ENCODE peak calls at places on chromosomes 3 and 15, in four cellular contexts. A, Z, L and H are unnamed samples.

GRCh38 chr3:137121704-137122314 is 164.0 kb downstream of the IL20RB start:
- DNase-seq in A (peak), Z (no peak), L (peak), H (no peak)

GRCh38 chr15:64455951-64456350 is 4.4 kb upstream of the ZNF609 start:
- DNase-seq in A (no peak), Z (no peak), L (no peak), H (no peak)

GRCh38 chr3:64398431-64398830 is 173.2 kb upstream of the PRICKLE2 start:
- DNase-seq in A (no peak), Z (no peak), L (no peak), H (no peak)

GRCh38 chr3:188284455-188285212 is 130.7 kb downstream of the LPP start:
- DNase-seq in A (peak), Z (no peak), L (no peak), H (no peak)

GRCh38 chr15:49467782-49468181 is 44.7 kb downstream of the FGF7 start:
- DNase-seq in A (no peak), Z (no peak), L (no peak), H (no peak)

GRCh38 chr3:123728014-123728413 is 143.2 kb upstream of the HACD2 start:
- DNase-seq in A (no peak), Z (no peak), L (no peak), H (no peak)

GRCh38 chr3:16136042-16136441 is 38.4 kb upstream of the GALNT15 start:
- DNase-seq in A (no peak), Z (no peak), L (no peak), H (no peak)

GRCh38 chr3:172142074-172143059 is 103.0 kb downstream of the FNDC3B start:
- DNase-seq in A (peak), Z (no peak), L (no peak), H (peak)

GRCh38 chr15:73165844-73166243 is 113.6 kb downstream of the NEO1 start:
- DNase-seq in A (no peak), Z (no peak), L (no peak), H (no peak)

GRCh38 chr15:62497356-62497755 is 332.3 kb upstream of the C2CD4B start:
- DNase-seq in A (no peak), Z (no peak), L (no peak), H (no peak)

GRCh38 chr3:43726511-43726910 is 35.8 kb downstream of the ABHD5 start:
- DNase-seq in A (no peak), Z (no peak), L (no peak), H (no peak)

GRCh38 chr3:38835939-38836338 is 19.9 kb upstream of the SCN10A start:
- DNase-seq in A (no peak), Z (no peak), L (no peak), H (no peak)
- H3K4me3 ChIP-seq in A (no peak), Z (no peak), L (no peak), H (no peak)

DNA sequence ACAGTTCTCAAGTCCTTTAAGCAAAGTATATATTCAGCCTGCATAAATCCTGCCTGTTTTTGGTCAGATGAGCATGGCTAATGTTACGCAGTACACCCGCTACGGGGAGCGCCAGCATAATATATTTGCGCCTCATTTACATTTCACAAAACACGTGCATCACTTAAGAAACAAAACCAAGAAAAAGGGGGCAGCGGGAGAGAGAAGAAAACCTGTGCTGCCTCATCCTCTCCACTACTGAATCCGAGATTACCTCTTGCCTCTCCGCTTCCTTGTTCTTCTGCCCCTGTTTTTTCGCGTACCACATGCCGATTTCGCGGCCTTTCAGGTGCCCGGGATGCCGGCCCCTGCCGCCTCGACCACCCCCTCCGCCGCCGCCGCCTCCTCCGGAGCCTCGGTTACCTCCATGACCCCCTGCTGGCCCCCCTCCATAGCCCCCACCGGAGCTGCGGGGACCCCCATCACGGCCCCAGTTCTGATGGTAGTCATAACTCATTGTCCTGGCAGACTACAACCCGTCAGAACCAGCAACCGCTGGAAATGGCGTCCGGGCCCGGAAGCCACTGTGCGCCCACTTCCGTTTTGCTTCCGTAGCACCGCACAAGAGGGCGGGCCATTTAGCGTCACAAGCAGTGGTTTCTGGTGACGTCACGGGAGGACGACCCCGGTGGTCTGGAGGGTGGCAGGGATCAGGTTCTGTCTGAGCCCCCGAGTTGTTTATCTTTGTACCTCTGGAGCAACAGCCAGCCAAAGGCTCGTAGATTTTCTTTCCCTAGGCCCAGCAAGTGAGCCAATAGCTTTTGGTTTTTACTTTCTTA is at the start of gene DHX36:
- DNase-seq in A (peak), Z (peak), L (peak), H (peak)
- TF ChIP-seq CTCF in A (no peak), Z (no peak), L (no peak), H (no peak)

GRCh38 chr3:20060924-20061323 is 20.7 kb downstream of the KAT2B start:
- DNase-seq in A (no peak), Z (no peak), L (no peak), H (peak)

GRCh38 chr3:20055020-20055775 is 15.0 kb downstream of the KAT2B start:
- DNase-seq in A (peak), Z (no peak), L (peak), H (no peak)

GRCh38 chr3:20057612-20058180 is 17.4 kb downstream of the KAT2B start:
- DNase-seq in A (no peak), Z (no peak), L (no peak), H (no peak)

GRCh38 chr3:20054549-20054987 is 14.3 kb downstream of the KAT2B start:
- DNase-seq in A (peak), Z (peak), L (no peak), H (peak)

DNA sequence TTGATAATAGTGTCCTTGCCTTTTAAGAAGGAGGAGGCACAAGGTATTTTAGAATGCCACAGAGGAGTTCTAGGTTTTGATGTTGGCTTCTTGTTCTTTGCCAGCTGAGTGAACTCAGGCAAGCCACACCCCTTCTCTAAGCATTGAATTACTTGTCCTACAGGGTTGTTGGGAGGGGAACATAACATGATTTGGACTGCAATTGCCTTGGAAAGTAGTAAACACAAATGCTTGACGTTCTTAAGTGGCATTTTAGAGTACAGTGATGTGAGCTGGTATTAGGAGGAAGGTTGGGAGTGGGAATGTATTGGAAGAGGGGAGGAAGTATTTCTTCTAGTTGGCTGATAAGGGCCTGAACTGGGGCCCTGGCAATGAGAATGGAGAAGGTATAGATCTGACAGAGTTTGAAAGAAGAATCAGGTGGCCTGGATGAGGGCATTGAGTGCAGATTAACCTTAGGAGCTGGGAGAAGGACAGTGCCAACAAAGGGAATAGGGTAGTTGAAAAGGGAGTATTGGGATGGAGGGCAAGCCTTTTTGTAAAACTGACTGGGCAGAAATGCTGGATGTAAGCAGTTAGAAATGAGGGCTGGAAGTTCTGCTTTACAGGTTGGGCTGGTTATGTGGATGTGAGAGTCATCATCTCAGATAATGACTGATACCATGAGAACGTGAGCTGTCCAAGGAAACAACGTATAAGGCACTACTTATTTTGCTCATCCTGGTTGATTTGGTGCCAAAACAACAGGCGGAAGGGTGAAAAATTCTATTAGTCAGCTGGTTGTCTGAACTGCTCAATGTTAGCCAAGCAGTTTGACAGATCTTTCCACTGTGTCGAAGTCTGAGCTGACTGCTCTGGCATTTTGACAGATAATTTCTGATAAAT is 16.7 kb downstream of the KAT2B start:
- DNase-seq in A (peak), Z (no peak), L (no peak), H (peak)
- H3K4me3 ChIP-seq in A (no peak), Z (no peak), L (no peak), H (no peak)

DNA sequence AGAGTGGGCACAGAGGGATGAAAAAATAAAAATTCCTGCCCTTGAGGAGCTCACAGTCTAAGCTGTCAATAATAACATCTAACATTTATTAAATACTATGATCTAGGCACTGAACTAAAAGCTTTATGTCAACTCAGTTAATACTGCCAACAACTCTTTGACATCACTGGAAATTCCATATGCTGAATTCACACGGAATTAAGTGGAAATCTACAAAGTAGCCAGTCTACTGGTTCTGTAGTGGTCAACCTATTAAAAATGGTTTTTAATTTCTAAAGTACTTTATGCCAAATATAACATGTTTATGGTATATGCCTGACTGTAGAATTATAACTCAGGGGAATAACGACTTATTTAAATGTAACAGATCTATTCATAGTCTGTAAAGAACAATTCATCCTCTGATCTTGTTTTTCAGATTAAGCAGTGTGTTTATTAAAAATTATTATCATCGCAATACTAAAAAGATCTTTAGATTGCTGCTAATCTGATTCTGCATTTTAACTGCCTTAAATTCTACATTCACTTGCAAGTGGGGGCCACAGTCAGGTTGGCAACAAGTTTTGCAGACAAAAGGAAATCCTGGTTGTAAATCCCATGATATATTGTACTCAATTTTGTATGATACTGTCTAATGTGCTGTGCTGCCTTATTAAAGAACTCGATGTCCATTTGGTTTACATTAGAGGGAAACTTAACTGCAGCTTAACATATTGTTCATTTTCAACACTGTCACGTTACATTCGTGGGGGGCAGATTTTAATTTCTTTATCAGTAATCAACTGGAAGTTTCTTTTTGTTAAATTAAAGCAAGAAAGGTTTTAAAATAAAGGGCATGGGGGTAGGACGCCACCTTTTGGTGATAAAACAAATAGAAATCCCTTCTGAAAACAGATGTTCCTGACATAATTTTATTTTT is 2.6 kb upstream of the FOXP1 start:
- DNase-seq in A (peak), Z (no peak), L (peak), H (no peak)
- TF ChIP-seq CTCF in A (peak), Z (peak), L (peak), H (peak)

GRCh38 chr3:184360070-184360833 is 1.2 kb downstream of the CLCN2 start:
- DNase-seq in A (no peak), Z (no peak), L (no peak), H (no peak)

GRCh38 chr3:184358140-184358767 is 3.2 kb downstream of the CLCN2 start:
- DNase-seq in A (no peak), Z (no peak), L (no peak), H (no peak)

GRCh38 chr3:184360834-184361531 is 422 bp downstream of the CLCN2 start:
- DNase-seq in A (no peak), Z (no peak), L (no peak), H (no peak)

GRCh38 chr3:184358921-184359350 is 2.5 kb downstream of the CLCN2 start:
- DNase-seq in A (no peak), Z (no peak), L (no peak), H (no peak)

DNA sequence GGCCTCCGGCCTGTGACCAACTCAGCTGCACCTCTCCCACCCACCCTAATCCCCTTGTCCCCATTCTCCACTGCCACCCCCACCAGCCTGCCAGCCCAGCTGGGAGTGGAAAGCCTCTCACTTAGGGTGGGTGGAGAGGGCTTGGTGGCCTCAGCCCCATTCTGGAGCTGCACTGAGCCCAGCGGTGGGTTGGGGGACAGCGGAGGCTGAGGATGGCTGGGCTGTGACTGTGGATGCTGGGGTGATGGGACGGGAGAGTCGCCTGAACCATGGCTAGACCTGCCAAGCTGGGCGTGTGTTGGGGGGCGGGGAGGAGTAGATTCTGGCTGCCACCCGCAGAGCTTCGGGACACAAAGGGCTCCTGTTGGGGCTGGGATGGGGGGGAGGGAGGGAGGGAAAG is 1.8 kb downstream of the CLCN2 start:
- DNase-seq in A (no peak), Z (no peak), L (peak), H (no peak)
- H3K4me3 ChIP-seq in A (no peak), Z (no peak), L (no peak), H (no peak)